ENCODE peak calls at places on chromosomes 1 and 21, in nine cellular contexts. R is body of pancreas; L is IMR-90; M is CD4-positive, CD25-positive, alpha-beta regulatory T cell; Q is small intestine; U is left ventricle myocardium inferior; K is SJSA1; N is pancreas; C is PC-3. J is an unnamed sample.

GRCh38 chr1:187451238-187451637 is 622.5 kb downstream of the PLA2G4A start:
- DNase-seq in R (no peak), L (no peak), M (no peak), Q (no peak), U (no peak), K (no peak), N (no peak), C (no peak), J (no peak)

GRCh38 chr1:10782491-10783244 is 13.8 kb downstream of the CASZ1 start:
- DNase-seq in R (no peak), L (no peak), M (no peak), Q (peak; percentile 31), U (no peak), K (no peak), N (no peak), C (no peak), J (no peak)

GRCh38 chr1:95352767-95353166 is 118.8 kb downstream of the RWDD3 start:
- DNase-seq in R (no peak), L (no peak), M (no peak), Q (peak; percentile 5), U (no peak), K (peak; percentile 30), N (no peak), C (no peak), J (no peak)

GRCh38 chr1:1344672-1345361 is 4.4 kb downstream of the DVL1 start:
- DNase-seq in R (no peak), L (peak; percentile 69), M (no peak), Q (peak; percentile 90), U (no peak), K (peak; percentile 96), N (no peak), C (peak; percentile 100), J (peak; percentile 83)

GRCh38 chr1:221708987-221709386 is 32.9 kb downstream of the DUSP10 start:
- DNase-seq in R (peak; percentile 80), L (peak; percentile 89), M (peak; percentile 75), Q (peak; percentile 62), U (no peak), K (no peak), N (peak; percentile 80), C (peak; percentile 52), J (peak; percentile 86)

GRCh38 chr1:188249813-188250212 is 1421.1 kb downstream of the PLA2G4A start:
- DNase-seq in R (no peak), L (no peak), M (no peak), Q (no peak), U (no peak), K (no peak), N (no peak), C (no peak), J (no peak)

GRCh38 chr21:34815831-34816700 is 147.3 kb downstream of the CLIC6 start:
- DNase-seq in R (no peak), L (peak; percentile 42), M (no peak), Q (no peak), U (no peak), K (no peak), N (no peak), C (no peak), J (no peak)

GRCh38 chr1:43199093-43199726 is 27.1 kb downstream of the CFAP57 start:
- DNase-seq in R (no peak), L (no peak), M (no peak), Q (no peak), U (no peak), K (no peak), N (no peak), C (no peak), J (no peak)

GRCh38 chr1:46749921-46750404 is 31.0 kb upstream of the EFCAB14 start:
- DNase-seq in R (no peak), L (no peak), M (no peak), Q (peak; percentile 48), U (peak; percentile 58), K (no peak), N (no peak), C (peak; percentile 18), J (no peak)

GRCh38 chr1:15287035-15287434 is 40.0 kb downstream of the FHAD1 start:
- DNase-seq in R (no peak), L (no peak), M (no peak), Q (no peak), U (no peak), K (no peak), N (no peak), C (no peak), J (no peak)

GRCh38 chr1:67166196-67166595 is at the start of gene IL23R:
- DNase-seq in R (no peak), L (no peak), M (peak; percentile 10), Q (no peak), U (peak; percentile 22), K (no peak), N (no peak), C (no peak), J (no peak)

GRCh38 chr1:91742848-91743292 is 143.1 kb downstream of the TGFBR3 start:
- DNase-seq in R (peak; percentile 57), L (peak; percentile 66), M (no peak), Q (no peak), U (peak; percentile 34), K (no peak), N (no peak), C (peak; percentile 39), J (peak; percentile 72)

GRCh38 chr1:18527921-18528320 is 47.2 kb downstream of the KLHDC7A start:
- DNase-seq in R (no peak), L (no peak), M (no peak), Q (no peak), U (no peak), K (no peak), N (no peak), C (no peak), J (no peak)

GRCh38 chr1:115168026-115168425 is 78.7 kb upstream of the TSPAN2 start:
- DNase-seq in R (no peak), L (peak; percentile 25), M (no peak), Q (no peak), U (no peak), K (peak; percentile 53), N (no peak), C (peak; percentile 80), J (no peak)

GRCh38 chr1:180945551-180945950 is 32.9 kb downstream of the KIAA1614 start:
- DNase-seq in R (no peak), L (no peak), M (no peak), Q (no peak), U (no peak), K (no peak), N (peak; percentile 17), C (no peak), J (no peak)

GRCh38 chr1:13582713-13583443 is 754 bp upstream of the PDPN start:
- DNase-seq in R (no peak), L (no peak), M (no peak), Q (no peak), U (no peak), K (no peak), N (no peak), C (no peak), J (no peak)

GRCh38 chr1:231162970-231163830 is 1.3 kb downstream of the TRIM67 start:
- DNase-seq in R (no peak), L (no peak), M (no peak), Q (no peak), U (no peak), K (no peak), N (peak; percentile 72), C (no peak), J (no peak)

GRCh38 chr1:8182034-8182761 is 135.7 kb upstream of the SLC45A1 start:
- DNase-seq in R (peak; percentile 84), L (peak; percentile 50), M (no peak), Q (peak; percentile 56), U (no peak), K (peak; percentile 86), N (no peak), C (peak; percentile 98), J (peak; percentile 92)

GRCh38 chr1:27455166-27455811 is 34.7 kb downstream of the WASF2 start:
- DNase-seq in R (no peak), L (no peak), M (peak; percentile 12), Q (peak; percentile 32), U (no peak), K (no peak), N (no peak), C (no peak), J (no peak)

GRCh38 chr1:62034790-62035189 is 159.9 kb upstream of the L1TD1 start:
- DNase-seq in R (no peak), L (no peak), M (no peak), Q (no peak), U (no peak), K (no peak), N (no peak), C (no peak), J (no peak)

GRCh38 chr1:92484472-92485373 is 2.0 kb downstream of the GFI1 start:
- DNase-seq in R (peak; percentile 57), L (no peak), M (peak; percentile 46), Q (no peak), U (no peak), K (peak; percentile 19), N (peak; percentile 84), C (peak; percentile 22), J (no peak)

GRCh38 chr1:164755674-164756073 is 196.7 kb downstream of the PBX1 start:
- DNase-seq in R (no peak), L (no peak), M (no peak), Q (no peak), U (no peak), K (no peak), N (no peak), C (no peak), J (no peak)

DNA sequence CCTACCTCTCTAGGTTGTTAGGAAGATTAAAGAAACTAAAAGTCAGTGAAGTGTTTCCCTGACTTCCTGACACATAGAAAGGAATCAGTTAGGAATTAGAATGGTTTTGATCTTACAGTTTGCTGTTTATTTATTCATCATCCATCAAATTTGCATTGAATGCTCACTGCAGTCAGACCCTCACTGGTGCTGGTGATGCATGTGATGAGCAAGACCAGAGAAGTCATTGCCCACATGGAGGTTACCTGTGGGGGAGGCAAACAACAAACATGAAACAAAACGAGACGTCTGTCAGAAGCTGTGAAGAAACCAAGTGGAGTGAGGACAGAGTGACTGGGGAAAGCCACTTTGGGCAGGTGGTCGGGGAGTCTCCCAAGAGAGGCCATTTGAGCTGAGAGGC is 6.4 kb downstream of the CTPS1 start:
- DNase-seq in R (no peak), L (no peak), M (no peak), Q (no peak), U (no peak), K (no peak), N (no peak), C (no peak), J (no peak)
- H3K4me1 ChIP-seq in R (peaks cover 52% of the 10 kb centered on the region), L (peaks cover 21% of the 10 kb centered on the region), M (peaks cover 11% of the 10 kb centered on the region), Q (peaks cover 4% of the 10 kb centered on the region), U (peaks cover 46% of the 10 kb centered on the region), K (peaks cover 46% of the 10 kb centered on the region), N (peaks cover 12% of the 10 kb centered on the region), C (peaks cover 30% of the 10 kb centered on the region), J (peaks cover 41% of the 10 kb centered on the region)

GRCh38 chr1:243397613-243398321 is 141.9 kb downstream of the SDCCAG8 start:
- DNase-seq in R (no peak), L (no peak), M (no peak), Q (no peak), U (no peak), K (no peak), N (no peak), C (no peak), J (no peak)
- H3K4me1 ChIP-seq in R (peaks cover 15% of the 10 kb centered on the region), L (no peaks in the 10 kb centered on the region), M (no peaks in the 10 kb centered on the region), Q (no peaks in the 10 kb centered on the region), U (no peaks in the 10 kb centered on the region), K (no peaks in the 10 kb centered on the region), N (no peaks in the 10 kb centered on the region), C (no peaks in the 10 kb centered on the region), J (no peaks in the 10 kb centered on the region)

GRCh38 chr1:172354291-172354940 is 66.1 kb upstream of the C1orf105 start:
- DNase-seq in R (no peak), L (no peak), M (no peak), Q (no peak), U (no peak), K (no peak), N (no peak), C (no peak), J (no peak)
- H3K4me1 ChIP-seq in R (peaks cover 17% of the 10 kb centered on the region), L (peaks cover 9% of the 10 kb centered on the region), M (peaks cover 24% of the 10 kb centered on the region), Q (peaks cover 16% of the 10 kb centered on the region), U (peaks cover 62% of the 10 kb centered on the region), K (peaks cover 61% of the 10 kb centered on the region), N (peaks cover 8% of the 10 kb centered on the region), C (peaks cover 70% of the 10 kb centered on the region), J (peaks cover 53% of the 10 kb centered on the region)

GRCh38 chr1:21911205-21912001 is 25.7 kb downstream of the HSPG2 start:
- DNase-seq in R (no peak), L (no peak), M (no peak), Q (peak; percentile 78), U (peak; percentile 82), K (no peak), N (no peak), C (no peak), J (peak; percentile 55)
- H3K4me1 ChIP-seq in R (peaks cover 43% of the 10 kb centered on the region), L (peaks cover 27% of the 10 kb centered on the region), M (no peaks in the 10 kb centered on the region), Q (peaks cover 7% of the 10 kb centered on the region), U (peaks cover 100% of the 10 kb centered on the region), K (peaks cover 36% of the 10 kb centered on the region), N (peaks cover 5% of the 10 kb centered on the region), C (no peaks in the 10 kb centered on the region), J (peaks cover 32% of the 10 kb centered on the region)

J was measured in astrocyte.